ENCODE peak calls at places on chromosomes 3 and 15, in five cellular contexts. One of them, this sample, is unnamed.

GRCh38 chr3:27221264-27221932 is 147.8 kb downstream of the NEK10 start:
- DNase-seq in sigmoid colon: no peak
- DNase-seq in spleen: no peak
- DNase-seq in stomach: no peak
- DNase-seq in HCT116: no peak
- DNase-seq in this sample: no peak

GRCh38 chr15:48458876-48459275 is 127.6 kb downstream of the DUT start:
- DNase-seq in sigmoid colon: no peak
- DNase-seq in spleen: no peak
- DNase-seq in stomach: no peak
- DNase-seq in HCT116: no peak
- DNase-seq in this sample: no peak

GRCh38 chr15:81152799-81153198 is 18.7 kb downstream of the CFAP161 start:
- DNase-seq in sigmoid colon: no peak
- DNase-seq in spleen: no peak
- DNase-seq in stomach: no peak
- DNase-seq in HCT116: no peak
- DNase-seq in this sample: no peak

GRCh38 chr3:50807266-50807665 is 132.5 kb downstream of the DOCK3 start:
- DNase-seq in sigmoid colon: no peak
- DNase-seq in spleen: no peak
- DNase-seq in stomach: peak
- DNase-seq in HCT116: no peak
- DNase-seq in this sample: no peak

GRCh38 chr15:98069256-98069655 is 108.8 kb downstream of the ARRDC4 start:
- DNase-seq in sigmoid colon: no peak
- DNase-seq in spleen: no peak
- DNase-seq in stomach: no peak
- DNase-seq in HCT116: no peak
- DNase-seq in this sample: no peak

GRCh38 chr15:69014454-69014853 is at the start of gene NOX5:
- DNase-seq in sigmoid colon: no peak
- DNase-seq in spleen: no peak
- DNase-seq in stomach: no peak
- DNase-seq in HCT116: no peak
- DNase-seq in this sample: no peak

GRCh38 chr3:187165144-187165543 is 25.8 kb upstream of the RPL39L start:
- DNase-seq in sigmoid colon: no peak
- DNase-seq in spleen: no peak
- DNase-seq in stomach: no peak
- DNase-seq in HCT116: peak
- DNase-seq in this sample: peak

GRCh38 chr3:33047842-33048834 is 48.8 kb downstream of the GLB1 start:
- DNase-seq in sigmoid colon: no peak
- DNase-seq in spleen: no peak
- DNase-seq in stomach: no peak
- DNase-seq in HCT116: no peak
- DNase-seq in this sample: no peak

GRCh38 chr3:157807286-157807685 is 298.9 kb downstream of the SHOX2 start:
- DNase-seq in sigmoid colon: no peak
- DNase-seq in spleen: no peak
- DNase-seq in stomach: no peak
- DNase-seq in HCT116: no peak
- DNase-seq in this sample: no peak

GRCh38 chr3:37668431-37668830 is 193.2 kb upstream of the CTDSPL start:
- DNase-seq in sigmoid colon: peak
- DNase-seq in spleen: no peak
- DNase-seq in stomach: no peak
- DNase-seq in HCT116: no peak
- DNase-seq in this sample: no peak

GRCh38 chr15:42694398-42694797 is 42.5 kb downstream of the CDAN1 start:
- DNase-seq in sigmoid colon: no peak
- DNase-seq in spleen: no peak
- DNase-seq in stomach: no peak
- DNase-seq in HCT116: no peak
- DNase-seq in this sample: no peak

GRCh38 chr15:83061680-83062079 is 5.4 kb downstream of the BTBD1 start:
- DNase-seq in sigmoid colon: no peak
- DNase-seq in spleen: no peak
- DNase-seq in stomach: no peak
- DNase-seq in HCT116: no peak
- DNase-seq in this sample: no peak

GRCh38 chr3:23928525-23928924 is 11.6 kb downstream of the RPL15 start:
- DNase-seq in sigmoid colon: no peak
- DNase-seq in spleen: no peak
- DNase-seq in stomach: no peak
- DNase-seq in HCT116: no peak
- DNase-seq in this sample: no peak

GRCh38 chr3:42763023-42763422 is 10.0 kb downstream of the CCDC13 start:
- DNase-seq in sigmoid colon: no peak
- DNase-seq in spleen: no peak
- DNase-seq in stomach: no peak
- DNase-seq in HCT116: no peak
- DNase-seq in this sample: no peak

GRCh38 chr3:141235661-141236171 is 4.1 kb downstream of the PXYLP1 start:
- DNase-seq in sigmoid colon: no peak
- DNase-seq in spleen: no peak
- DNase-seq in stomach: no peak
- DNase-seq in HCT116: no peak
- DNase-seq in this sample: peak

GRCh38 chr15:25536801-25537310 is 98.0 kb upstream of the UBE3A start:
- DNase-seq in sigmoid colon: no peak
- DNase-seq in spleen: no peak
- DNase-seq in stomach: no peak
- DNase-seq in HCT116: no peak
- DNase-seq in this sample: no peak

GRCh38 chr15:90716317-90716975 is 700 bp upstream of the BLM start:
- DNase-seq in sigmoid colon: no peak
- DNase-seq in spleen: no peak
- DNase-seq in stomach: no peak
- DNase-seq in HCT116: no peak
- DNase-seq in this sample: no peak

GRCh38 chr3:48426944-48427629 is 2.8 kb downstream of the PLXNB1 start:
- DNase-seq in sigmoid colon: no peak
- DNase-seq in spleen: no peak
- DNase-seq in stomach: no peak
- DNase-seq in HCT116: no peak
- DNase-seq in this sample: no peak

GRCh38 chr3:151305778-151306157 is 10.9 kb downstream of the GPR87 start:
- DNase-seq in sigmoid colon: no peak
- DNase-seq in spleen: no peak
- DNase-seq in stomach: no peak
- DNase-seq in HCT116: no peak
- DNase-seq in this sample: no peak

GRCh38 chr3:156483426-156483825 is 71.5 kb downstream of the SSR3 start:
- DNase-seq in sigmoid colon: no peak
- DNase-seq in spleen: no peak
- DNase-seq in stomach: no peak
- DNase-seq in HCT116: peak
- DNase-seq in this sample: no peak

GRCh38 chr3:107690522-107691138 is 167.9 kb downstream of the BBX start:
- DNase-seq in sigmoid colon: no peak
- DNase-seq in spleen: no peak
- DNase-seq in stomach: no peak
- DNase-seq in HCT116: peak
- DNase-seq in this sample: no peak

GRCh38 chr15:87608238-87609028 is 648.1 kb downstream of the NTRK3 start:
- DNase-seq in sigmoid colon: no peak
- DNase-seq in spleen: no peak
- DNase-seq in stomach: no peak
- DNase-seq in HCT116: no peak
- DNase-seq in this sample: no peak

GRCh38 chr3:141228385-141228784 is 3.2 kb upstream of the PXYLP1 start:
- DNase-seq in sigmoid colon: no peak
- DNase-seq in spleen: no peak
- DNase-seq in stomach: no peak
- DNase-seq in HCT116: no peak
- DNase-seq in this sample: no peak

GRCh38 chr3:8576436-8576835 is 68.2 kb downstream of the SSUH2 start:
- DNase-seq in sigmoid colon: no peak
- DNase-seq in spleen: no peak
- DNase-seq in stomach: no peak
- DNase-seq in HCT116: no peak
- DNase-seq in this sample: no peak

GRCh38 chr15:47756872-47757271 is 39.6 kb downstream of the SEMA6D start:
- DNase-seq in sigmoid colon: no peak
- DNase-seq in spleen: no peak
- DNase-seq in stomach: no peak
- DNase-seq in HCT116: no peak
- DNase-seq in this sample: peak

GRCh38 chr3:69888946-69889315 is 110.6 kb upstream of the SAMMSON start:
- DNase-seq in sigmoid colon: no peak
- DNase-seq in spleen: no peak
- DNase-seq in stomach: no peak
- DNase-seq in HCT116: no peak
- DNase-seq in this sample: no peak

GRCh38 chr15:33298631-33299030 is 12.1 kb upstream of the RYR3 start:
- DNase-seq in sigmoid colon: no peak
- DNase-seq in spleen: no peak
- DNase-seq in stomach: no peak
- DNase-seq in HCT116: no peak
- DNase-seq in this sample: no peak

GRCh38 chr15:74365619-74366445 is 1.6 kb downstream of the CYP11A1 start:
- DNase-seq in sigmoid colon: peak
- DNase-seq in spleen: no peak
- DNase-seq in stomach: no peak
- DNase-seq in HCT116: no peak
- DNase-seq in this sample: peak

GRCh38 chr15:93028111-93028631 is 60.8 kb downstream of the RGMA start:
- DNase-seq in sigmoid colon: peak
- DNase-seq in spleen: no peak
- DNase-seq in stomach: no peak
- DNase-seq in HCT116: no peak
- DNase-seq in this sample: no peak

DNA sequence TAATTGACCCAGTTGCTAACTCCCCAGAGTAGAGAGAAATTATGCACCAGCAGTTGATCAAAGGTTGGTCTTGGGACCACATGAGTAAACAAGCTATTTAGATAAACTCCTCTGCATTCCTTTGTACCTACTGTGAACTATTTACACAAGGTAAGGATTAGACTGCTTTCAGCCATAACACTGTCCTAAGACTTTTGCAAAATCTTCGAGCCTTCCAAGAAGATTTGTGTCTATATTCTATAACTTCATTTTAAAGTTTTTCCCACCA is 108.5 kb upstream of the UNC13C start:
- DNase-seq in sigmoid colon: no peak
- DNase-seq in spleen: no peak
- DNase-seq in stomach: no peak
- DNase-seq in HCT116: no peak
- DNase-seq in this sample: no peak
- TF ChIP-seq POLR2AphosphoS5 in sigmoid colon: no peak
- TF ChIP-seq POLR2AphosphoS5 in spleen: no peak
- TF ChIP-seq POLR2AphosphoS5 in stomach: no peak
- TF ChIP-seq POLR2AphosphoS5 in HCT116: no peak
- TF ChIP-seq POLR2AphosphoS5 in this sample: no peak

DNA sequence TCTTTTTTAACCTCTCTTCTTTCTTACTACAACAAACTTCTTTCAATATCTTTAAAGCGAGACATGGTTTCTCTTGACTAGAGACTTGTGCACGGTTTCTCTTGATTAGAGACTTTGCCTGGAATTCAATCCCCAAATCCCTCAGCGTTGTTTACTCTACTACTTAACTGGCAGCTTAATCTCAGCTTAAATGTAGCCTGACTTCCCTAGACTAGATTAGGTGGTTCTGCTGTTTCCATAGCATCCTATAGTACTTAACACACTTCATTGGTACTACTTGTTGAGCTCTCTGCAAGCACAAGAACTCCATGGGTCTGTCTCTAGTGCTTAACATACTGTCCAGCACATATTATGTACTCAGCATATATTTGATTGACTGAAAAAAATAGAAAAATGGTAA is 168.2 kb upstream of the GPR149 start:
- DNase-seq in sigmoid colon: no peak
- DNase-seq in spleen: no peak
- DNase-seq in stomach: no peak
- DNase-seq in HCT116: no peak
- DNase-seq in this sample: no peak
- TF ChIP-seq CTCF in sigmoid colon: no peak
- TF ChIP-seq CTCF in spleen: no peak
- TF ChIP-seq CTCF in stomach: no peak
- TF ChIP-seq CTCF in HCT116: no peak
- TF ChIP-seq CTCF in this sample: no peak

GRCh38 chr3:13479582-13480339 is at the start of gene HDAC11:
- DNase-seq in sigmoid colon: peak
- DNase-seq in spleen: peak
- DNase-seq in stomach: peak
- DNase-seq in HCT116: peak
- DNase-seq in this sample: peak
- TF ChIP-seq POLR2A in sigmoid colon: peak
- TF ChIP-seq POLR2A in spleen: no peak
- TF ChIP-seq POLR2A in stomach: no peak
- TF ChIP-seq POLR2A in HCT116: no peak
- TF ChIP-seq POLR2A in this sample: peak

GRCh38 chr3:14875411-14876175 is 56.8 kb downstream of the FGD5 start:
- DNase-seq in sigmoid colon: peak
- DNase-seq in spleen: no peak
- DNase-seq in stomach: no peak
- DNase-seq in HCT116: no peak
- DNase-seq in this sample: no peak

GRCh38 chr3:14876942-14877341 is 58.2 kb downstream of the FGD5 start:
- DNase-seq in sigmoid colon: peak
- DNase-seq in spleen: peak
- DNase-seq in stomach: peak
- DNase-seq in HCT116: no peak
- DNase-seq in this sample: peak

GRCh38 chr3:14877404-14877803 is 58.6 kb downstream of the FGD5 start:
- DNase-seq in sigmoid colon: peak
- DNase-seq in spleen: no peak
- DNase-seq in stomach: no peak
- DNase-seq in HCT116: no peak
- DNase-seq in this sample: no peak

GRCh38 chr3:14880486-14881179 is 61.9 kb downstream of the FGD5 start:
- DNase-seq in sigmoid colon: no peak
- DNase-seq in spleen: no peak
- DNase-seq in stomach: no peak
- DNase-seq in HCT116: no peak
- DNase-seq in this sample: no peak

DNA sequence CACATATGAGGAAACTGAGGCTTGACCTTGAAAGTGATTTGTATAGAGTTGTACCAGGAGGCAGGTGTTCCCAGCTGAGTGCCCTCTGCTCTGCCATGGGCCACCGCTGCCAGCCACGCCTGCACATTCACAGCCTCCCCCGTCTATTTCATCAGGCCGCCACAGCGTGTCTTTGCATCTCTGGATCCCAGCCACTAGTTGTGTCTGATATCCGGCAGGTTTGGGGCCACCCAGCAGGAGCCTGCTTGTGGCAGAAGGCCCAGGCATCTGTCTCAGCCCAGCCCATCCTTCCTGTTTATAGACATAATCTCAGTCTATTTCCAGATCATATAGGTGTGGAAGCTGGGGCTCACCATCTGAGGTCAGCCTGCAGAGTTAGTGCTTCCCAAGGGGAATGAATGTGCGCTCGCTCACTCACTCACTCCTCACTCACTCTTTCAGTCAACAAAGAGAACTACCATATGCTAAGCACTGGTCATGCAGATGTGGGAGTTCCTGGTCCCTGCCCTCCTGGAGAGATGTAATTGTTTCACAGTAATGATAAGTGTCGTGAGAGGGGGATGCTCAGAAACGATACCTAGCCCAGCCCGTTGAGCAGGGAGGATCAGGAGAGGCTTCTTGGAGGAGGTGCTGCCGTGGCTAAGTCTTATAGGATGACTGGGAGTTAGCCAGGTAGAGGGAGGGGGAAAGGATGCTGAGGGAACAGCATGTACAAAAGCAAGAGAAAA is 60.6 kb downstream of the FGD5 start:
- DNase-seq in sigmoid colon: peak
- DNase-seq in spleen: peak
- DNase-seq in stomach: no peak
- DNase-seq in HCT116: no peak
- DNase-seq in this sample: peak
- TF ChIP-seq POLR2AphosphoS5 in sigmoid colon: no peak
- TF ChIP-seq POLR2AphosphoS5 in spleen: peak
- TF ChIP-seq POLR2AphosphoS5 in stomach: no peak
- TF ChIP-seq POLR2AphosphoS5 in HCT116: no peak
- TF ChIP-seq POLR2AphosphoS5 in this sample: no peak